ENCODE peak calls at places on chromosomes 5 and 9, in six cellular contexts. G is NB4, L is A549, I is HepG2, V is GM12878, B is K562. D is an unnamed sample.

GRCh38 chr5:179795049-179795862 is 1.5 kb downstream of the LTC4S start:
- DNase-seq in G (peak), L (no peak), I (no peak), V (no peak), B (no peak), D (no peak)

GRCh38 chr9:100505564-100506159 is 32.7 kb downstream of the TMEFF1 start:
- DNase-seq in G (peak), L (peak), I (peak), V (peak), B (peak), D (peak)

GRCh38 chr5:16508730-16509531 is 43.3 kb upstream of the ZNF622 start:
- DNase-seq in G (peak), L (no peak), I (no peak), V (no peak), B (peak), D (no peak)

GRCh38 chr9:78354980-78355379 is 58.1 kb downstream of the PSAT1 start:
- DNase-seq in G (no peak), L (no peak), I (no peak), V (no peak), B (no peak), D (no peak)

GRCh38 chr9:27602954-27603353 is 29.7 kb upstream of the C9orf72 start:
- DNase-seq in G (no peak), L (no peak), I (no peak), V (no peak), B (no peak), D (no peak)

GRCh38 chr5:74851684-74852353 is 14.4 kb downstream of the FAM169A start:
- DNase-seq in G (no peak), L (peak), I (no peak), V (peak), B (no peak), D (no peak)

GRCh38 chr9:78383130-78383529 is 86.2 kb downstream of the PSAT1 start:
- DNase-seq in G (peak), L (no peak), I (no peak), V (no peak), B (peak), D (no peak)

GRCh38 chr5:34474573-34475021 is 181.5 kb upstream of the RAI14 start:
- DNase-seq in G (peak), L (peak), I (peak), V (no peak), B (peak), D (peak)

GRCh38 chr9:127167560-127168326 is 45.3 kb upstream of the ANGPTL2 start:
- DNase-seq in G (no peak), L (no peak), I (no peak), V (no peak), B (no peak), D (no peak)

GRCh38 chr5:156460496-156460895 is 133.5 kb downstream of the SGCD start:
- DNase-seq in G (no peak), L (no peak), I (no peak), V (no peak), B (no peak), D (no peak)

GRCh38 chr5:107539726-107540330 is 130.9 kb downstream of the EFNA5 start:
- DNase-seq in G (no peak), L (no peak), I (no peak), V (no peak), B (no peak), D (no peak)

GRCh38 chr9:75096796-75097195 is 8.5 kb downstream of the OSTF1 start:
- DNase-seq in G (no peak), L (no peak), I (no peak), V (no peak), B (no peak), D (no peak)

DNA sequence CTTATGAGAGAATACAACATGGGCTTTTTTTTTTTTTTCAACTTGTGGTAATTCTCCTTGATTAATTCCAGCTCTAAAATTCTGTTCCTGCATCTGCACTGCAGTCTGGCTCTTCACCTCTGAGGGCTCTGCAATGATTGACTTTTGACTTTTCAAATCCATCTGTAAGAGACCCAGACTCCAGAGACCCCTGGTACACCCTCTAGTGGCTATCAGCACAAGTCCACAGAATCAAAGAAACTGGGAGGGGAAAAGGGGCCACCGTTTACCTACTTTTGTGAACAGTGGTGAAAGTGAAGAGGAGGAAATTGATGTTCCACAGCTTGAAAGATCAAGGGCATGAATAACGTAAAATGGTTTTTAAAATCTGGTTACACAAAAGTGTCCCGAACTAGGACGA is 151.6 kb downstream of the SLIT3 start:
- DNase-seq in G (no peak), L (peak), I (peak), V (no peak), B (peak), D (no peak)
- TF ChIP-seq CTCF in G (peak), L (peak), I (peak), V (no peak), B (no peak), D (no peak)

GRCh38 chr9:86939311-86939710 is 8.0 kb downstream of the GAS1 start:
- DNase-seq in G (no peak), L (no peak), I (no peak), V (no peak), B (no peak), D (no peak)
- H3K4me3 ChIP-seq in G (no peak), L (no peak), I (no peak), V (no peak), B (no peak), D (no peak)

DNA sequence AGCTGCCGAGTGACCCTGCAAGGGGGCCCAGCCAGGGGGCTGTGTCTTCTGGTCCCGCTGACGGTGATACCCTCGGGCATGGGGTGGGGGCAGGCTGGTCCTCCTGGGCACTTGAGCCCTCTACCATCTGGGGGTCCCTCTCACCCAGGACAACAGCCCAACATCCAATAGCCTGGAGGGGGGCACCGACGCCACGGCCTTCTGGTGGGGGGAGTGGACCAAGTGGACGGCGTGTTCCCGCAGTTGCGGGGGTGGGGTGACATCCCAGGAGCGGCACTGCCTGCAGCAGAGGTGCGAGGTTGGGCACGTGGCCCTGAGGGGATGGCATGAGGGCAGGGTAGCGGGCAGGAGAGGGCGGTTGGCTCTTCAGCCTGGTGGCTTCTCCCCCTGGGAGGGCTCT is 2.8 kb downstream of the ADAMTSL2 start:
- DNase-seq in G (no peak), L (no peak), I (no peak), V (no peak), B (no peak), D (no peak)
- TF ChIP-seq MYC in G (no peak), L (no peak), I (no peak), V (no peak), B (no peak), D (no peak)

GRCh38 chr5:172904312-172904642 is 54.9 kb upstream of the RPL26L1 start:
- DNase-seq in G (no peak), L (no peak), I (no peak), V (no peak), B (no peak), D (no peak)

GRCh38 chr5:172901012-172901780 is 58.0 kb upstream of the RPL26L1 start:
- DNase-seq in G (peak), L (no peak), I (peak), V (no peak), B (peak), D (peak)

GRCh38 chr5:172903790-172904189 is 55.4 kb upstream of the RPL26L1 start:
- DNase-seq in G (no peak), L (no peak), I (no peak), V (no peak), B (peak), D (peak)

GRCh38 chr5:172901788-172902496 is 57.3 kb upstream of the RPL26L1 start:
- DNase-seq in G (no peak), L (peak), I (no peak), V (no peak), B (peak), D (no peak)

GRCh38 chr5:172902497-172903472 is 56.4 kb upstream of the RPL26L1 start:
- DNase-seq in G (peak), L (peak), I (peak), V (no peak), B (peak), D (peak)
- TF ChIP-seq CTCF in G (peak), L (peak), I (peak), V (peak), B (peak), D (peak)

DNA sequence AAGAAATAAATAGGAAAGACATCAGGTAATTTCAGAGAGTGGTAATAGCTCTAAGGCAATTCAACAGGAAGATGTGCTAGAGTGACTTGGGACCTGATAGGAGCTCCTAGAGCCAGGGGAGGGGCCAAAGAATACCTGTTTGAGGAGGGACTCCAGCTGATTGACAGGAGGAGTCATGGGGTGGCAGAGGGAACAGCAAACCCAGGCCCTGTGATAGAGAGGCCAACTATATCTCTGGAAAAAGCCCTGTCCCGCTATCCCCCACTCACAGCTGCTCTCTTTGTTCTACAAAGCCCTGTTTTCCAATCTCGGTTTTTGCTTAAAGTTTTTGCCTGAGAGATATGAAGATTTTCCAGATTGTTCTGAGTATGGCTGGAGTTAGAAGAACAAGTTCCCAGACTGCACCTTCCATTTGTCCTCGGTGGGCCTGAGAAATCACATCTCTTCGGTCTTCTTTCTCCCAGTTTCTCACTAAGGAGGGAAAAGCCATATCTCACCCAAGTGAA is 9.0 kb upstream of the NSD1 start:
- DNase-seq in G (no peak), L (no peak), I (no peak), V (no peak), B (no peak), D (no peak)
- H3K4me3 ChIP-seq in G (no peak), L (no peak), I (no peak), V (no peak), B (no peak), D (no peak)

DNA sequence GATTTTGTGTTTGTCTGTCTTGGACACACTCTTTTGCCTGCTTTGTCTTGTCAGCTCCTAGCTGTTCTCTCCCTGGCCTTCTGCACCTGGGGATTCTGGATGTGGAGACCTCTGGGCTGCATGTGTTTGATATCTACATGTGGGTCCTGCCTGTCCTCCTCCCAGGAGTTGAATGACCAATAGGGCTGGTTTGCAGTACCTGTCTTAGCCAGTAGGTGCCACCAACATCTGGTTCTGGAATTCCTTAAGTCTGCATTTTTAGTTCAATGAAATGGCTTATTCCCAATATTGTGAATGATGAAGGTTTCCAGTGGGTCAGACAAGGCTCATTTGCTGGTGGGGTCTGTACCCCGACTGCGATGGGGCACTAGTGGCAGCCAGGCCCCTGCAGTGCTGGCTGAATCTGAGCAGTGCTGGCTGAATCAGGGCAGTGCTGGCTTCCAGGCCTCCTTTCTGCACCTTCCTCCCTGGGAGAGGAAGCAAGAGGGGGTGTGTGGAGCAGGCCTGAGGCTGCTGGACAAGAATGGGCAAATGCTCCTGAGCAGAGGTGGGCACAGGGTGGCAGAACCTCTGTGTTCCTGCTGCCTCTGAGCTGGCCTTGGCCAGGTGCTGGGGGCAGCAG is 73.3 kb downstream of the RXRA start:
- DNase-seq in G (peak), L (no peak), I (no peak), V (no peak), B (peak), D (peak)
- TF ChIP-seq MYC in G (no peak), L (no peak), I (no peak), V (no peak), B (no peak), D (no peak)

GRCh38 chr5:120251898-120252297 is 212.2 kb upstream of the PRR16 start:
- DNase-seq in G (no peak), L (no peak), I (no peak), V (no peak), B (no peak), D (no peak)
- TF ChIP-seq CTCF in G (no peak), L (no peak), I (no peak), V (no peak), B (no peak), D (no peak)

D was measured in endothelial cell of umbilical vein.